ENCODE peak calls at places on chromosomes 7 and 10, in nine cellular contexts. One of them, this sample, is unnamed.
A peak's percentile ranks its signal among the peaks of the same experiment; 100 is the strongest.

GRCh38 chr10:133568287-133568614 is 2.9 kb upstream of the SYCE1 start:
- DNase-seq in Panc1: no peak
- DNase-seq in heart left ventricle: no peak
- DNase-seq in fibroblast of lung: no peak
- DNase-seq in psoas muscle: no peak
- DNase-seq in GM23248: no peak
- DNase-seq in AG10803: no peak
- DNase-seq in A673: no peak
- DNase-seq in HCT116: no peak
- DNase-seq in this sample: peak; percentile 36

GRCh38 chr10:126904807-126905686 is at the start of gene DOCK1:
- DNase-seq in A673: peak; percentile 84
- DNase-seq in psoas muscle: peak; percentile 71
- DNase-seq in heart left ventricle: peak; percentile 75
- DNase-seq in HCT116: peak; percentile 38
- DNase-seq in GM23248: peak; percentile 91
- DNase-seq in fibroblast of lung: peak; percentile 73
- DNase-seq in Panc1: no peak
- DNase-seq in AG10803: peak; percentile 74
- DNase-seq in this sample: peak; percentile 88

GRCh38 chr10:1577945-1578344 is 159.4 kb downstream of the ADARB2 start:
- DNase-seq in heart left ventricle: no peak
- DNase-seq in psoas muscle: no peak
- DNase-seq in AG10803: no peak
- DNase-seq in A673: no peak
- DNase-seq in fibroblast of lung: no peak
- DNase-seq in Panc1: no peak
- DNase-seq in GM23248: no peak
- DNase-seq in HCT116: no peak
- DNase-seq in this sample: no peak

GRCh38 chr7:123749537-123749857 is 694 bp upstream of the WASL start:
- DNase-seq in AG10803: peak; percentile 64
- DNase-seq in heart left ventricle: no peak
- DNase-seq in psoas muscle: peak; percentile 33
- DNase-seq in A673: no peak
- DNase-seq in fibroblast of lung: no peak
- DNase-seq in GM23248: peak; percentile 90
- DNase-seq in HCT116: peak; percentile 55
- DNase-seq in Panc1: no peak
- DNase-seq in this sample: no peak

GRCh38 chr7:151752816-151753600 is 123.9 kb downstream of the PRKAG2 start:
- DNase-seq in Panc1: no peak
- DNase-seq in A673: no peak
- DNase-seq in heart left ventricle: no peak
- DNase-seq in psoas muscle: no peak
- DNase-seq in GM23248: no peak
- DNase-seq in HCT116: no peak
- DNase-seq in fibroblast of lung: peak; percentile 40
- DNase-seq in AG10803: no peak
- DNase-seq in this sample: no peak

GRCh38 chr7:139586286-139586685 is 62.8 kb downstream of the CLEC2L start:
- DNase-seq in heart left ventricle: no peak
- DNase-seq in GM23248: no peak
- DNase-seq in Panc1: no peak
- DNase-seq in fibroblast of lung: no peak
- DNase-seq in AG10803: no peak
- DNase-seq in HCT116: no peak
- DNase-seq in A673: no peak
- DNase-seq in psoas muscle: no peak
- DNase-seq in this sample: no peak

GRCh38 chr10:16965740-16966447 is 148.7 kb upstream of the RSU1 start:
- DNase-seq in HCT116: peak; percentile 72
- DNase-seq in Panc1: peak; percentile 84
- DNase-seq in fibroblast of lung: peak; percentile 100
- DNase-seq in A673: peak; percentile 87
- DNase-seq in psoas muscle: no peak
- DNase-seq in GM23248: peak; percentile 92
- DNase-seq in heart left ventricle: no peak
- DNase-seq in AG10803: peak; percentile 99
- DNase-seq in this sample: peak; percentile 56

GRCh38 chr10:130994191-130994590 is 317.3 kb downstream of the TCERG1L start:
- DNase-seq in HCT116: no peak
- DNase-seq in Panc1: no peak
- DNase-seq in psoas muscle: no peak
- DNase-seq in A673: no peak
- DNase-seq in fibroblast of lung: no peak
- DNase-seq in AG10803: no peak
- DNase-seq in heart left ventricle: no peak
- DNase-seq in GM23248: no peak
- DNase-seq in this sample: no peak

GRCh38 chr7:28408974-28409715 is 3.2 kb upstream of the CREB5 start:
- DNase-seq in HCT116: peak; percentile 72
- DNase-seq in fibroblast of lung: peak; percentile 96
- DNase-seq in AG10803: peak; percentile 89
- DNase-seq in psoas muscle: peak; percentile 96
- DNase-seq in A673: peak; percentile 89
- DNase-seq in Panc1: peak; percentile 84
- DNase-seq in heart left ventricle: peak; percentile 97
- DNase-seq in GM23248: peak; percentile 99
- DNase-seq in this sample: peak; percentile 96

GRCh38 chr7:130865408-130866236 is 131.6 kb upstream of the KLF14 start:
- DNase-seq in A673: no peak
- DNase-seq in HCT116: no peak
- DNase-seq in AG10803: no peak
- DNase-seq in psoas muscle: no peak
- DNase-seq in heart left ventricle: no peak
- DNase-seq in GM23248: peak; percentile 61
- DNase-seq in fibroblast of lung: peak; percentile 44
- DNase-seq in Panc1: no peak
- DNase-seq in this sample: no peak

GRCh38 chr7:149864751-149865150 is 9.0 kb upstream of the ATP6V0E2 start:
- DNase-seq in GM23248: no peak
- DNase-seq in psoas muscle: no peak
- DNase-seq in heart left ventricle: no peak
- DNase-seq in Panc1: no peak
- DNase-seq in fibroblast of lung: no peak
- DNase-seq in AG10803: no peak
- DNase-seq in A673: no peak
- DNase-seq in HCT116: no peak
- DNase-seq in this sample: no peak

GRCh38 chr7:132750056-132750455 is 173.8 kb upstream of the PLXNA4 start:
- DNase-seq in AG10803: no peak
- DNase-seq in A673: no peak
- DNase-seq in Panc1: no peak
- DNase-seq in psoas muscle: no peak
- DNase-seq in fibroblast of lung: no peak
- DNase-seq in HCT116: no peak
- DNase-seq in GM23248: no peak
- DNase-seq in heart left ventricle: no peak
- DNase-seq in this sample: peak; percentile 38
- H3K4me3 ChIP-seq in AG10803: no peak overlapping the region
- H3K4me3 ChIP-seq in A673: no peak overlapping the region
- H3K4me3 ChIP-seq in Panc1: peak overlapping the region; percentile 17
- H3K4me3 ChIP-seq in psoas muscle: no peak overlapping the region
- H3K4me3 ChIP-seq in fibroblast of lung: no peak overlapping the region
- H3K4me3 ChIP-seq in HCT116: no peak overlapping the region
- H3K4me3 ChIP-seq in GM23248: no peak overlapping the region
- H3K4me3 ChIP-seq in heart left ventricle: peak overlapping the region; percentile 16
- H3K4me3 ChIP-seq in this sample: peak overlapping the region; percentile 20

GRCh38 chr10:73843254-73843653 is 31.1 kb downstream of the CAMK2G start:
- DNase-seq in A673: no peak
- DNase-seq in Panc1: no peak
- DNase-seq in HCT116: no peak
- DNase-seq in psoas muscle: no peak
- DNase-seq in AG10803: no peak
- DNase-seq in heart left ventricle: no peak
- DNase-seq in fibroblast of lung: no peak
- DNase-seq in GM23248: peak; percentile 23
- DNase-seq in this sample: no peak
- H3K4me3 ChIP-seq in A673: no peak overlapping the region
- H3K4me3 ChIP-seq in Panc1: no peak overlapping the region
- H3K4me3 ChIP-seq in HCT116: no peak overlapping the region
- H3K4me3 ChIP-seq in psoas muscle: no peak overlapping the region
- H3K4me3 ChIP-seq in AG10803: no peak overlapping the region
- H3K4me3 ChIP-seq in heart left ventricle: no peak overlapping the region
- H3K4me3 ChIP-seq in fibroblast of lung: no peak overlapping the region
- H3K4me3 ChIP-seq in GM23248: no peak overlapping the region
- H3K4me3 ChIP-seq in this sample: no peak overlapping the region

DNA sequence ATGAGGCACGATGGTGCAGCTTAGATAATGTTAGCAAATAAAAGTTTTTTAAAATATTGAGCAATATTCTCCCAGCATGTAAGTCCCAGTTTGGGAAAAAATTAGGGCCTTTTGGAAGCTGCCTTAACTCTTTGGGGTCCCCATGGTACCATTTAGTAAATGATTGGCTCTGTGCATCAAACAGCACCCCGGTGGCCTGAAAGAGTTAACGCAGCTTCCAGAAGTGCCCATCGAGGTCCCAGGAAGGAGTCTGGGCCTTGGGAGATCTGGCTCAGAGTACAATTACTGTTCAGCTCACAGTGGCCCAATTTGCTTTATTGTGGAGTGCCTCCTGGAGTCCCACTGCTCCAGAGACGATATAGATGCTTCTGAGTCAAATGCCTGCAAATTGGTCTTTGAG is 31.7 kb downstream of the WDFY4 start:
- DNase-seq in GM23248: no peak
- DNase-seq in AG10803: no peak
- DNase-seq in Panc1: no peak
- DNase-seq in psoas muscle: no peak
- DNase-seq in A673: no peak
- DNase-seq in HCT116: no peak
- DNase-seq in heart left ventricle: no peak
- DNase-seq in fibroblast of lung: no peak
- DNase-seq in this sample: no peak
- H3K4me3 ChIP-seq in GM23248: no peak overlapping the region
- H3K4me3 ChIP-seq in AG10803: no peak overlapping the region
- H3K4me3 ChIP-seq in Panc1: no peak overlapping the region
- H3K4me3 ChIP-seq in psoas muscle: no peak overlapping the region
- H3K4me3 ChIP-seq in A673: no peak overlapping the region
- H3K4me3 ChIP-seq in HCT116: no peak overlapping the region
- H3K4me3 ChIP-seq in heart left ventricle: no peak overlapping the region
- H3K4me3 ChIP-seq in fibroblast of lung: no peak overlapping the region
- H3K4me3 ChIP-seq in this sample: no peak overlapping the region

GRCh38 chr10:31030800-31031199 is 865 bp downstream of the ZNF438 start:
- DNase-seq in Panc1: no peak
- DNase-seq in A673: no peak
- DNase-seq in fibroblast of lung: no peak
- DNase-seq in GM23248: no peak
- DNase-seq in psoas muscle: no peak
- DNase-seq in heart left ventricle: no peak
- DNase-seq in AG10803: no peak
- DNase-seq in HCT116: no peak
- DNase-seq in this sample: no peak
- H3K4me3 ChIP-seq in Panc1: peak overlapping the region; percentile 90
- H3K4me3 ChIP-seq in A673: peak overlapping the region; percentile 66
- H3K4me3 ChIP-seq in fibroblast of lung: peak overlapping the region; percentile 64
- H3K4me3 ChIP-seq in GM23248: peak overlapping the region; percentile 83
- H3K4me3 ChIP-seq in psoas muscle: peak overlapping the region; percentile 79
- H3K4me3 ChIP-seq in heart left ventricle: peak overlapping the region; percentile 81
- H3K4me3 ChIP-seq in AG10803: peak overlapping the region; percentile 73
- H3K4me3 ChIP-seq in HCT116: peak overlapping the region; percentile 65
- H3K4me3 ChIP-seq in this sample: peak overlapping the region; percentile 47

GRCh38 chr7:82209200-82209599 is 234.4 kb downstream of the CACNA2D1 start:
- DNase-seq in psoas muscle: no peak
- DNase-seq in GM23248: no peak
- DNase-seq in HCT116: no peak
- DNase-seq in AG10803: no peak
- DNase-seq in Panc1: no peak
- DNase-seq in fibroblast of lung: no peak
- DNase-seq in heart left ventricle: no peak
- DNase-seq in A673: peak; percentile 40
- DNase-seq in this sample: no peak
- H3K4me3 ChIP-seq in psoas muscle: no peak overlapping the region
- H3K4me3 ChIP-seq in GM23248: no peak overlapping the region
- H3K4me3 ChIP-seq in HCT116: no peak overlapping the region
- H3K4me3 ChIP-seq in AG10803: no peak overlapping the region
- H3K4me3 ChIP-seq in Panc1: no peak overlapping the region
- H3K4me3 ChIP-seq in fibroblast of lung: no peak overlapping the region
- H3K4me3 ChIP-seq in heart left ventricle: no peak overlapping the region
- H3K4me3 ChIP-seq in A673: no peak overlapping the region
- H3K4me3 ChIP-seq in this sample: no peak overlapping the region

GRCh38 chr10:125000366-125001312 is 58.7 kb downstream of the ZRANB1 start:
- DNase-seq in Panc1: no peak
- DNase-seq in A673: no peak
- DNase-seq in psoas muscle: no peak
- DNase-seq in fibroblast of lung: peak; percentile 81
- DNase-seq in HCT116: no peak
- DNase-seq in heart left ventricle: peak; percentile 8
- DNase-seq in GM23248: peak; percentile 35
- DNase-seq in AG10803: no peak
- DNase-seq in this sample: peak; percentile 59
- H3K4me3 ChIP-seq in Panc1: no peak overlapping the region
- H3K4me3 ChIP-seq in A673: no peak overlapping the region
- H3K4me3 ChIP-seq in psoas muscle: no peak overlapping the region
- H3K4me3 ChIP-seq in fibroblast of lung: no peak overlapping the region
- H3K4me3 ChIP-seq in HCT116: no peak overlapping the region
- H3K4me3 ChIP-seq in heart left ventricle: no peak overlapping the region
- H3K4me3 ChIP-seq in GM23248: no peak overlapping the region
- H3K4me3 ChIP-seq in AG10803: no peak overlapping the region
- H3K4me3 ChIP-seq in this sample: no peak overlapping the region

GRCh38 chr10:100391163-100392002 is 44.4 kb downstream of the SCD start:
- DNase-seq in HCT116: no peak
- DNase-seq in fibroblast of lung: no peak
- DNase-seq in Panc1: no peak
- DNase-seq in psoas muscle: no peak
- DNase-seq in heart left ventricle: no peak
- DNase-seq in A673: no peak
- DNase-seq in GM23248: no peak
- DNase-seq in AG10803: no peak
- DNase-seq in this sample: no peak

GRCh38 chr10:100396605-100397004 is 49.6 kb downstream of the SCD start:
- DNase-seq in heart left ventricle: no peak
- DNase-seq in Panc1: no peak
- DNase-seq in HCT116: no peak
- DNase-seq in psoas muscle: no peak
- DNase-seq in AG10803: no peak
- DNase-seq in fibroblast of lung: no peak
- DNase-seq in A673: no peak
- DNase-seq in GM23248: no peak
- DNase-seq in this sample: no peak

GRCh38 chr10:100395626-100396025 is 48.6 kb downstream of the SCD start:
- DNase-seq in A673: no peak
- DNase-seq in AG10803: no peak
- DNase-seq in fibroblast of lung: no peak
- DNase-seq in Panc1: no peak
- DNase-seq in GM23248: no peak
- DNase-seq in HCT116: no peak
- DNase-seq in heart left ventricle: no peak
- DNase-seq in psoas muscle: no peak
- DNase-seq in this sample: no peak

DNA sequence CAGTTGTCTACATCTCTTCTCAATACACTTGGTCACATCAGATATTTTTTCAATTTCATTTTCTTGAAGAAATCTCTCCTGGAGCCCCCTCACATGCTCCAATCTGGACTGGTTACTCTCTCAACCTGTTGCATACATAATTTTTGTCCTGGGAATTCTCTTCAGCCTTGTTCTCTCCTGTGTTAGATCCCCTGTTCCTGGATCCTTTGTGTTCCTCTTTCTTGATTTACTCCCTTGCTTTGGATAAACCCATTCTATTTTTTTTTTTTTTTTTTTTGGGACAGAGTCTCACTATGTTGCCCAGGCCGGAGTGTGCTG is 45.6 kb downstream of the SCD start:
- DNase-seq in AG10803: no peak
- DNase-seq in fibroblast of lung: no peak
- DNase-seq in HCT116: no peak
- DNase-seq in GM23248: no peak
- DNase-seq in psoas muscle: no peak
- DNase-seq in heart left ventricle: no peak
- DNase-seq in Panc1: no peak
- DNase-seq in A673: no peak
- DNase-seq in this sample: no peak
- H3K4me3 ChIP-seq in AG10803: no peak overlapping the region
- H3K4me3 ChIP-seq in fibroblast of lung: no peak overlapping the region
- H3K4me3 ChIP-seq in HCT116: no peak overlapping the region
- H3K4me3 ChIP-seq in GM23248: no peak overlapping the region
- H3K4me3 ChIP-seq in psoas muscle: no peak overlapping the region
- H3K4me3 ChIP-seq in heart left ventricle: no peak overlapping the region
- H3K4me3 ChIP-seq in Panc1: no peak overlapping the region
- H3K4me3 ChIP-seq in A673: no peak overlapping the region
- H3K4me3 ChIP-seq in this sample: no peak overlapping the region

This sample was measured in right cardiac atrium.